ENCODE peak calls at places on chromosome 7, in seven cellular contexts. One of them, this sample, is unnamed.

GRCh38 chr7:46080595-46081159 is 159.6 kb upstream of the IGFBP3 start:
- DNase-seq in neural crest cell: no peak
- DNase-seq in HFFc6: peak; percentile 33
- DNase-seq in heart left ventricle: no peak
- DNase-seq in RWPE2: no peak
- DNase-seq in A549: no peak
- DNase-seq in IMR-90: peak; percentile 17
- DNase-seq in this sample: no peak

GRCh38 chr7:39530996-39531395 is 35.2 kb upstream of the YAE1 start:
- DNase-seq in HFFc6: no peak
- DNase-seq in neural crest cell: no peak
- DNase-seq in heart left ventricle: no peak
- DNase-seq in A549: no peak
- DNase-seq in RWPE2: no peak
- DNase-seq in IMR-90: no peak
- DNase-seq in this sample: no peak

GRCh38 chr7:77391230-77391629 is 24.9 kb downstream of the GSAP start:
- DNase-seq in HFFc6: no peak
- DNase-seq in neural crest cell: no peak
- DNase-seq in RWPE2: no peak
- DNase-seq in IMR-90: no peak
- DNase-seq in heart left ventricle: no peak
- DNase-seq in A549: no peak
- DNase-seq in this sample: peak; percentile 33

GRCh38 chr7:26187380-26188290 is 12.9 kb downstream of the HNRNPA2B1 start:
- DNase-seq in RWPE2: no peak
- DNase-seq in HFFc6: no peak
- DNase-seq in heart left ventricle: no peak
- DNase-seq in IMR-90: no peak
- DNase-seq in A549: no peak
- DNase-seq in neural crest cell: no peak
- DNase-seq in this sample: no peak

GRCh38 chr7:131945313-131945831 is 388.9 kb upstream of the PODXL start:
- DNase-seq in heart left ventricle: peak; percentile 33
- DNase-seq in IMR-90: peak; percentile 11
- DNase-seq in neural crest cell: peak; percentile 71
- DNase-seq in RWPE2: no peak
- DNase-seq in A549: peak; percentile 58
- DNase-seq in HFFc6: no peak
- DNase-seq in this sample: peak; percentile 59

GRCh38 chr7:71131256-71131752 is 640 bp upstream of the GALNT17 start:
- DNase-seq in neural crest cell: peak; percentile 71
- DNase-seq in HFFc6: no peak
- DNase-seq in heart left ventricle: peak; percentile 72
- DNase-seq in IMR-90: no peak
- DNase-seq in A549: no peak
- DNase-seq in RWPE2: no peak
- DNase-seq in this sample: no peak

GRCh38 chr7:45035371-45035770 is 35.4 kb downstream of the CCM2 start:
- DNase-seq in A549: no peak
- DNase-seq in heart left ventricle: no peak
- DNase-seq in HFFc6: no peak
- DNase-seq in neural crest cell: no peak
- DNase-seq in RWPE2: no peak
- DNase-seq in IMR-90: no peak
- DNase-seq in this sample: no peak

GRCh38 chr7:33351709-33352108 is 222.3 kb downstream of the BBS9 start:
- DNase-seq in IMR-90: no peak
- DNase-seq in RWPE2: no peak
- DNase-seq in A549: no peak
- DNase-seq in HFFc6: no peak
- DNase-seq in heart left ventricle: no peak
- DNase-seq in neural crest cell: no peak
- DNase-seq in this sample: no peak

GRCh38 chr7:101108330-101108857 is 18.5 kb upstream of the SERPINE1 start:
- DNase-seq in RWPE2: no peak
- DNase-seq in A549: no peak
- DNase-seq in heart left ventricle: peak; percentile 77
- DNase-seq in HFFc6: no peak
- DNase-seq in IMR-90: no peak
- DNase-seq in neural crest cell: no peak
- DNase-seq in this sample: peak; percentile 54

GRCh38 chr7:7858559-7858958 is 110.0 kb upstream of the GLCCI1 start:
- DNase-seq in RWPE2: no peak
- DNase-seq in heart left ventricle: no peak
- DNase-seq in neural crest cell: no peak
- DNase-seq in IMR-90: no peak
- DNase-seq in HFFc6: no peak
- DNase-seq in A549: no peak
- DNase-seq in this sample: no peak

GRCh38 chr7:104967595-104967994 is 46.4 kb upstream of the KMT2E start:
- DNase-seq in IMR-90: peak; percentile 70
- DNase-seq in A549: no peak
- DNase-seq in RWPE2: no peak
- DNase-seq in heart left ventricle: no peak
- DNase-seq in neural crest cell: no peak
- DNase-seq in HFFc6: peak; percentile 52
- DNase-seq in this sample: no peak

GRCh38 chr7:130256716-130257115 is 9.9 kb upstream of the CPA2 start:
- DNase-seq in RWPE2: no peak
- DNase-seq in HFFc6: no peak
- DNase-seq in A549: no peak
- DNase-seq in neural crest cell: no peak
- DNase-seq in IMR-90: no peak
- DNase-seq in heart left ventricle: no peak
- DNase-seq in this sample: no peak

GRCh38 chr7:102468416-102469350 is 3.9 kb downstream of the LRWD1 start:
- DNase-seq in neural crest cell: no peak
- DNase-seq in HFFc6: no peak
- DNase-seq in IMR-90: no peak
- DNase-seq in RWPE2: peak; percentile 63
- DNase-seq in A549: no peak
- DNase-seq in heart left ventricle: peak; percentile 29
- DNase-seq in this sample: no peak

GRCh38 chr7:151917791-151918311 is 38.4 kb upstream of the GALNTL5 start:
- DNase-seq in RWPE2: no peak
- DNase-seq in heart left ventricle: no peak
- DNase-seq in A549: no peak
- DNase-seq in HFFc6: no peak
- DNase-seq in neural crest cell: no peak
- DNase-seq in IMR-90: no peak
- DNase-seq in this sample: no peak

GRCh38 chr7:96204601-96205000 is 117.3 kb downstream of the SLC25A13 start:
- DNase-seq in HFFc6: no peak
- DNase-seq in A549: no peak
- DNase-seq in heart left ventricle: no peak
- DNase-seq in IMR-90: no peak
- DNase-seq in neural crest cell: no peak
- DNase-seq in RWPE2: no peak
- DNase-seq in this sample: no peak

GRCh38 chr7:81676813-81677212 is 93.0 kb downstream of the HGF start:
- DNase-seq in A549: no peak
- DNase-seq in HFFc6: peak; percentile 16
- DNase-seq in neural crest cell: no peak
- DNase-seq in heart left ventricle: no peak
- DNase-seq in IMR-90: peak; percentile 53
- DNase-seq in RWPE2: no peak
- DNase-seq in this sample: no peak

GRCh38 chr7:107125475-107125874 is 43.3 kb upstream of the HBP1 start:
- DNase-seq in A549: no peak
- DNase-seq in HFFc6: no peak
- DNase-seq in IMR-90: no peak
- DNase-seq in RWPE2: no peak
- DNase-seq in heart left ventricle: no peak
- DNase-seq in neural crest cell: no peak
- DNase-seq in this sample: no peak

GRCh38 chr7:98265841-98266271 is 13.8 kb upstream of the TECPR1 start:
- DNase-seq in IMR-90: peak; percentile 58
- DNase-seq in HFFc6: peak; percentile 57
- DNase-seq in neural crest cell: no peak
- DNase-seq in RWPE2: no peak
- DNase-seq in heart left ventricle: no peak
- DNase-seq in A549: no peak
- DNase-seq in this sample: no peak

GRCh38 chr7:3552499-3552898 is 251.4 kb downstream of the SDK1 start:
- DNase-seq in heart left ventricle: no peak
- DNase-seq in HFFc6: no peak
- DNase-seq in IMR-90: peak; percentile 6
- DNase-seq in RWPE2: no peak
- DNase-seq in neural crest cell: no peak
- DNase-seq in A549: no peak
- DNase-seq in this sample: no peak

GRCh38 chr7:25515876-25516275 is 287.6 kb upstream of the NPVF start:
- DNase-seq in RWPE2: no peak
- DNase-seq in heart left ventricle: no peak
- DNase-seq in IMR-90: no peak
- DNase-seq in HFFc6: no peak
- DNase-seq in neural crest cell: no peak
- DNase-seq in A549: no peak
- DNase-seq in this sample: no peak

GRCh38 chr7:5351508-5352265 is 68.9 kb downstream of the SLC29A4 start:
- DNase-seq in IMR-90: peak; percentile 21
- DNase-seq in neural crest cell: no peak
- DNase-seq in RWPE2: no peak
- DNase-seq in heart left ventricle: no peak
- DNase-seq in HFFc6: no peak
- DNase-seq in A549: no peak
- DNase-seq in this sample: no peak

GRCh38 chr7:115217373-115217772 is 295.5 kb downstream of the MDFIC start:
- DNase-seq in HFFc6: no peak
- DNase-seq in IMR-90: no peak
- DNase-seq in neural crest cell: no peak
- DNase-seq in A549: no peak
- DNase-seq in heart left ventricle: no peak
- DNase-seq in RWPE2: no peak
- DNase-seq in this sample: peak; percentile 5

GRCh38 chr7:73978681-73979563 is 49.1 kb upstream of the ELN start:
- DNase-seq in IMR-90: no peak
- DNase-seq in A549: peak; percentile 90
- DNase-seq in heart left ventricle: peak; percentile 48
- DNase-seq in HFFc6: no peak
- DNase-seq in RWPE2: no peak
- DNase-seq in neural crest cell: no peak
- DNase-seq in this sample: peak; percentile 82

GRCh38 chr7:2633538-2634264 is 1.9 kb downstream of the TTYH3 start:
- DNase-seq in HFFc6: peak; percentile 87
- DNase-seq in neural crest cell: no peak
- DNase-seq in heart left ventricle: peak; percentile 63
- DNase-seq in IMR-90: peak; percentile 89
- DNase-seq in RWPE2: no peak
- DNase-seq in A549: peak; percentile 64
- DNase-seq in this sample: no peak

GRCh38 chr7:73830872-73831655 is at the start of gene CLDN4:
- DNase-seq in RWPE2: peak; percentile 77
- DNase-seq in heart left ventricle: no peak
- DNase-seq in neural crest cell: no peak
- DNase-seq in IMR-90: no peak
- DNase-seq in A549: no peak
- DNase-seq in HFFc6: no peak
- DNase-seq in this sample: no peak

GRCh38 chr7:131040467-131040932 is 287.2 kb upstream of the MKLN1 start:
- DNase-seq in A549: peak; percentile 58
- DNase-seq in neural crest cell: peak; percentile 58
- DNase-seq in heart left ventricle: no peak
- DNase-seq in HFFc6: peak; percentile 63
- DNase-seq in IMR-90: peak; percentile 77
- DNase-seq in RWPE2: no peak
- DNase-seq in this sample: peak; percentile 59

GRCh38 chr7:1170741-1171501 is 10.9 kb upstream of the ZFAND2A start:
- DNase-seq in HFFc6: no peak
- DNase-seq in A549: no peak
- DNase-seq in neural crest cell: no peak
- DNase-seq in heart left ventricle: no peak
- DNase-seq in IMR-90: no peak
- DNase-seq in RWPE2: no peak
- DNase-seq in this sample: no peak
- TF ChIP-seq CTCF in HFFc6: no peak
- TF ChIP-seq CTCF in A549: no peak
- TF ChIP-seq CTCF in neural crest cell: no peak
- TF ChIP-seq CTCF in heart left ventricle: no peak
- TF ChIP-seq CTCF in IMR-90: no peak
- TF ChIP-seq CTCF in RWPE2: no peak
- TF ChIP-seq CTCF in this sample: no peak

GRCh38 chr7:64182036-64182790 is 24.8 kb upstream of the ZNF735 start:
- DNase-seq in heart left ventricle: no peak
- DNase-seq in RWPE2: no peak
- DNase-seq in neural crest cell: no peak
- DNase-seq in IMR-90: no peak
- DNase-seq in A549: no peak
- DNase-seq in HFFc6: no peak
- DNase-seq in this sample: no peak
- TF ChIP-seq CTCF in heart left ventricle: no peak
- TF ChIP-seq CTCF in RWPE2: no peak
- TF ChIP-seq CTCF in neural crest cell: no peak
- TF ChIP-seq CTCF in IMR-90: no peak
- TF ChIP-seq CTCF in A549: no peak
- TF ChIP-seq CTCF in HFFc6: no peak
- TF ChIP-seq CTCF in this sample: no peak

DNA sequence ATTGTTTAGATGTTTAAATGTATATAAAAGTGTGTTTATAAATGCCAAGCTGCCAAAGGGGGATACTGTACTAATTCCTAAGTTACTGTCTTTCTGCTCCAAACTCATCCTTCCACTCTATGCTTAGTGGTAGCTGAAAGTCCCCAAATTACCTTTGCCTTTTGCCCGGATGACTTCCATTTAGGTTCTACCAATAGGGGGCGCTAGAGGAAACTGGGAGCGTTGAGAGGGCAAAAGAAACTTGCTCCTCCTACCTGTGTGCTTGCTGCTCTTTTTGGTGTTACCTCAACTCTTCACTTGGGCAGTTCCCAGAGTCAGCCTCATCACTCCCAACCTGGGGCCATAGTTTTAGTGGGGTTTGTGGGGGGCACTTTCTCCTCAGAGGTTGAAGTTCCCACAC is 5.9 kb upstream of the OR2A25 start:
- DNase-seq in neural crest cell: no peak
- DNase-seq in heart left ventricle: no peak
- DNase-seq in A549: no peak
- DNase-seq in RWPE2: no peak
- DNase-seq in IMR-90: no peak
- DNase-seq in HFFc6: no peak
- DNase-seq in this sample: peak; percentile 5
- TF ChIP-seq CTCF in neural crest cell: peak; percentile 44
- TF ChIP-seq CTCF in heart left ventricle: no peak
- TF ChIP-seq CTCF in A549: no peak
- TF ChIP-seq CTCF in RWPE2: peak; percentile 12
- TF ChIP-seq CTCF in IMR-90: peak; percentile 3
- TF ChIP-seq CTCF in HFFc6: peak; percentile 13
- TF ChIP-seq CTCF in this sample: no peak

GRCh38 chr7:15197359-15197977 is 294.9 kb upstream of the DGKB start:
- DNase-seq in HFFc6: peak; percentile 6
- DNase-seq in IMR-90: no peak
- DNase-seq in neural crest cell: no peak
- DNase-seq in heart left ventricle: no peak
- DNase-seq in RWPE2: no peak
- DNase-seq in A549: no peak
- DNase-seq in this sample: no peak

DNA sequence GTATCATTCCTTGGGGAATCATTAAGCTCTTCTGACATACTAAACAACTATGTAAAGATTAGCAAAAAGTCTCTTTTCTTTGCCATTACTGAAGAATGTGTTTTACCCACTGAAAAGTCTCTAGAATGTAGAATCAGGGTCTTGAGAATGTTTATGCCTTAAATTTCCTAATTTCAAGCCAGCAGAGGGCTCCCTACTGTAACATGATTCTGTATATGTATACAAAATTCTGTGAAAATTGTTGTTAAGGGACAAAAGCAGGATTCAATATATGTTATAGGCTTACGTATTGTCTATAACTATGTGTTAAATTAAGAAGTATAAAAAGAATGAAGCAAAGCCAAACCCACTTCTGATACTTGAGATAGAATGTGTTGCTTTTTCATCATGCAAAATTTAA is 296.9 kb upstream of the DGKB start:
- DNase-seq in RWPE2: no peak
- DNase-seq in A549: no peak
- DNase-seq in HFFc6: peak; percentile 12
- DNase-seq in IMR-90: peak; percentile 1
- DNase-seq in heart left ventricle: no peak
- DNase-seq in neural crest cell: no peak
- DNase-seq in this sample: no peak
- TF ChIP-seq CTCF in RWPE2: peak; percentile 47
- TF ChIP-seq CTCF in A549: peak; percentile 35
- TF ChIP-seq CTCF in HFFc6: peak; percentile 75
- TF ChIP-seq CTCF in IMR-90: peak; percentile 18
- TF ChIP-seq CTCF in heart left ventricle: peak; percentile 40
- TF ChIP-seq CTCF in neural crest cell: peak; percentile 53
- TF ChIP-seq CTCF in this sample: peak; percentile 10

This sample was measured in GM20000.